ENCODE peak calls at places on chromosome 2, in ten cellular contexts. One of them, this sample, is unnamed.

GRCh38 chr2:33372940-33373553 is 103.4 kb upstream of the RASGRP3 start:
- DNase-seq in activated naive CD4-positive, alpha-beta T cell: no peak
- DNase-seq in occipital lobe: no peak
- DNase-seq in right cardiac atrium: no peak
- DNase-seq in T follicular helper cell: no peak
- DNase-seq in transverse colon: no peak
- DNase-seq in EH: peak; percentile 46
- DNase-seq in upper lobe of right lung: no peak
- DNase-seq in M059J: peak; percentile 49
- DNase-seq in heart left ventricle: no peak
- DNase-seq in this sample: peak; percentile 11

GRCh38 chr2:8247905-8248622 is 433.8 kb upstream of the ID2 start:
- DNase-seq in activated naive CD4-positive, alpha-beta T cell: no peak
- DNase-seq in occipital lobe: no peak
- DNase-seq in right cardiac atrium: peak; percentile 57
- DNase-seq in T follicular helper cell: no peak
- DNase-seq in transverse colon: no peak
- DNase-seq in EH: peak; percentile 50
- DNase-seq in upper lobe of right lung: no peak
- DNase-seq in M059J: no peak
- DNase-seq in heart left ventricle: no peak
- DNase-seq in this sample: no peak

GRCh38 chr2:211401328-211401727 is 844.9 kb downstream of the CPS1 start:
- DNase-seq in activated naive CD4-positive, alpha-beta T cell: no peak
- DNase-seq in occipital lobe: no peak
- DNase-seq in right cardiac atrium: no peak
- DNase-seq in T follicular helper cell: no peak
- DNase-seq in transverse colon: no peak
- DNase-seq in EH: no peak
- DNase-seq in upper lobe of right lung: no peak
- DNase-seq in M059J: peak; percentile 15
- DNase-seq in heart left ventricle: no peak
- DNase-seq in this sample: no peak

GRCh38 chr2:170155022-170155722 is 22.8 kb upstream of the MYO3B start:
- DNase-seq in activated naive CD4-positive, alpha-beta T cell: no peak
- DNase-seq in occipital lobe: no peak
- DNase-seq in right cardiac atrium: peak; percentile 56
- DNase-seq in T follicular helper cell: no peak
- DNase-seq in transverse colon: no peak
- DNase-seq in EH: peak; percentile 62
- DNase-seq in upper lobe of right lung: no peak
- DNase-seq in M059J: peak; percentile 48
- DNase-seq in heart left ventricle: no peak
- DNase-seq in this sample: no peak

GRCh38 chr2:120631241-120631640 is 104.4 kb upstream of the GLI2 start:
- DNase-seq in activated naive CD4-positive, alpha-beta T cell: no peak
- DNase-seq in occipital lobe: no peak
- DNase-seq in right cardiac atrium: no peak
- DNase-seq in T follicular helper cell: no peak
- DNase-seq in transverse colon: no peak
- DNase-seq in EH: no peak
- DNase-seq in upper lobe of right lung: peak; percentile 41
- DNase-seq in M059J: no peak
- DNase-seq in heart left ventricle: no peak
- DNase-seq in this sample: no peak

GRCh38 chr2:189318761-189319160 is 122.5 kb upstream of the WDR75 start:
- DNase-seq in activated naive CD4-positive, alpha-beta T cell: no peak
- DNase-seq in occipital lobe: no peak
- DNase-seq in right cardiac atrium: no peak
- DNase-seq in T follicular helper cell: no peak
- DNase-seq in transverse colon: no peak
- DNase-seq in EH: peak; percentile 78
- DNase-seq in upper lobe of right lung: no peak
- DNase-seq in M059J: peak; percentile 8
- DNase-seq in heart left ventricle: no peak
- DNase-seq in this sample: no peak

GRCh38 chr2:125512313-125512712 is 1143.6 kb upstream of the GYPC start:
- DNase-seq in activated naive CD4-positive, alpha-beta T cell: no peak
- DNase-seq in occipital lobe: no peak
- DNase-seq in right cardiac atrium: no peak
- DNase-seq in T follicular helper cell: no peak
- DNase-seq in transverse colon: no peak
- DNase-seq in EH: no peak
- DNase-seq in upper lobe of right lung: no peak
- DNase-seq in M059J: no peak
- DNase-seq in heart left ventricle: no peak
- DNase-seq in this sample: no peak

GRCh38 chr2:16023663-16024360 is 83.5 kb downstream of the MYCN start:
- DNase-seq in activated naive CD4-positive, alpha-beta T cell: no peak
- DNase-seq in occipital lobe: no peak
- DNase-seq in right cardiac atrium: no peak
- DNase-seq in T follicular helper cell: no peak
- DNase-seq in transverse colon: no peak
- DNase-seq in EH: no peak
- DNase-seq in upper lobe of right lung: no peak
- DNase-seq in M059J: no peak
- DNase-seq in heart left ventricle: no peak
- DNase-seq in this sample: no peak

This sample was measured in GM12892.